ENCODE peak calls at places on chromosomes 16 and 17, in eight cellular contexts. Z is small intestine, L is cardiac fibroblast, A is tibial nerve, N is neural progenitor cell, X is psoas muscle, Y is AG10803, T is adrenal gland. H is an unnamed sample.
A peak's percentile ranks its signal among the peaks of the same experiment; 100 is the strongest.

GRCh38 chr17:44132275-44132821 is 8.9 kb upstream of the HDAC5 start:
- DNase-seq in T (peak; percentile 65), N (no peak), A (no peak), Z (no peak), X (no peak), Y (no peak), L (no peak), H (no peak)

GRCh38 chr17:81534157-81535006 is 6.2 kb downstream of the FSCN2 start:
- DNase-seq in X (no peak), Z (no peak), L (no peak), N (no peak), A (no peak), T (no peak), Y (no peak), H (no peak)

GRCh38 chr17:71484546-71484945 is 636.3 kb upstream of the SOX9 start:
- DNase-seq in T (no peak), Y (peak; percentile 69), N (no peak), L (no peak), X (no peak), Z (no peak), A (no peak), H (no peak)

GRCh38 chr16:84050316-84050715 is 7.7 kb upstream of the SLC38A8 start:
- DNase-seq in X (peak; percentile 21), A (no peak), L (no peak), Z (no peak), T (no peak), N (no peak), Y (no peak), H (no peak)

GRCh38 chr17:564526-564925 is 150.1 kb downstream of the VPS53 start:
- DNase-seq in Y (no peak), Z (no peak), L (no peak), A (no peak), X (no peak), T (no peak), N (no peak), H (no peak)

GRCh38 chr17:2192367-2193028 is 111.1 kb downstream of the SMG6 start:
- DNase-seq in L (peak; percentile 95), Y (peak; percentile 98), T (no peak), A (no peak), N (no peak), X (no peak), Z (peak; percentile 52), H (no peak)

GRCh38 chr16:49183911-49184310 is 97.7 kb downstream of the CBLN1 start:
- DNase-seq in Z (peak; percentile 24), N (peak; percentile 68), L (no peak), T (no peak), X (no peak), Y (no peak), A (no peak), H (no peak)

GRCh38 chr16:17134586-17134985 is 336.2 kb downstream of the XYLT1 start:
- DNase-seq in N (no peak), Y (no peak), T (no peak), L (no peak), X (no peak), A (no peak), Z (no peak), H (no peak)

GRCh38 chr16:81878529-81878928 is 99.4 kb downstream of the PLCG2 start:
- DNase-seq in Z (no peak), A (no peak), N (no peak), L (no peak), Y (no peak), T (no peak), X (no peak), H (no peak)

GRCh38 chr17:18987862-18988545 is 16.6 kb downstream of the FAM83G start:
- DNase-seq in L (no peak), X (no peak), Z (peak; percentile 79), A (no peak), N (no peak), Y (no peak), T (no peak), H (no peak)

GRCh38 chr16:13186813-13187212 is 285.4 kb downstream of the SHISA9 start:
- DNase-seq in Y (no peak), L (no peak), T (no peak), A (no peak), N (peak; percentile 49), X (no peak), Z (no peak), H (no peak)

GRCh38 chr17:58331815-58332719 is 3.5 kb upstream of the TSPOAP1 start:
- DNase-seq in Z (peak; percentile 74), A (peak; percentile 43), N (no peak), X (peak; percentile 84), L (no peak), Y (no peak), T (peak; percentile 64), H (peak; percentile 75)

GRCh38 chr16:70391881-70392481 is 45.3 kb downstream of the DDX19A start:
- DNase-seq in N (no peak), T (peak; percentile 89), A (peak; percentile 51), Z (no peak), Y (peak; percentile 85), L (peak; percentile 47), X (peak; percentile 94), H (no peak)

GRCh38 chr17:39705786-39706348 is 6.0 kb downstream of the ERBB2 start:
- DNase-seq in Y (no peak), X (no peak), T (no peak), A (no peak), Z (peak; percentile 93), L (no peak), N (no peak), H (no peak)

DNA sequence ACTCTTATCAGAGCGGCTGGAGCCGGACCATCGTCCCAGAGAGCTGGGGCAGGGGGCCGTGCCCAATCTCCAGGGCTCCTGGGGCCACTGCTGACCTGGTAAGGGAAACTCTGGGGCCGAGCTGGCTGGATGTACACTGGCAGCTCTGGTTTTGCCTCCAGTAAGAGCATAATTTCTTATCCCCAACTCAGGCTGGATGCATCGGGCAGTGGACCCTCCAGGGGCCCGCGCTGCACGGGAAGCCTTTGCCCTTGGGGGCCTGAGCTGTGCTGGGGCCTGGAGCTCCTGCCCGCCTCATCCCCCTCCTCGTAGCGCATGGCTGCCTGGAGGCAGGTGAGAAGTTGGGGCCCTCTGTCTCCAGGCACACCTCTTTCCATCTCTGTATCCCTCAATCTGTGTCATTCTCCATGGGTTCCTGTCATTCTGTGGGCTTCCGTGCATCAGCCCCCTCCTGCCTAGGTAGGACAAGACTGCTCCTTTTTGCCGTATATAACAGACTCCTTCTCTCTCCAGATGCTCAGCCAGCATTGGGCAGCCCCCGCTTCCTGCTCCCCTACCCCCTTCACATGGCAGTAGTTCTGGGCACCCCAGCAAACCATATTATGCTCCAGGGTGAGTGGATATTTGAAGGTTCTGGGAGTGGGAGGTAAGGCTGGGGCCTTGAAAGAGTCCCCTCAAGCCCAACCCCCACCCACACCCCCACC is 9.4 kb upstream of the TMEM88 start:
- DNase-seq in N (no peak), A (no peak), L (no peak), Z (no peak), X (no peak), T (peak; percentile 17), Y (no peak), H (no peak)
- H3K4me3 ChIP-seq in N (peak overlapping the region; percentile 76), A (no peak overlapping the region), L (peak overlapping the region; percentile 74), Z (peak overlapping the region; percentile 71), X (peak overlapping the region; percentile 81), T (no peak overlapping the region), Y (peak overlapping the region; percentile 81), H (peak overlapping the region; percentile 65)

DNA sequence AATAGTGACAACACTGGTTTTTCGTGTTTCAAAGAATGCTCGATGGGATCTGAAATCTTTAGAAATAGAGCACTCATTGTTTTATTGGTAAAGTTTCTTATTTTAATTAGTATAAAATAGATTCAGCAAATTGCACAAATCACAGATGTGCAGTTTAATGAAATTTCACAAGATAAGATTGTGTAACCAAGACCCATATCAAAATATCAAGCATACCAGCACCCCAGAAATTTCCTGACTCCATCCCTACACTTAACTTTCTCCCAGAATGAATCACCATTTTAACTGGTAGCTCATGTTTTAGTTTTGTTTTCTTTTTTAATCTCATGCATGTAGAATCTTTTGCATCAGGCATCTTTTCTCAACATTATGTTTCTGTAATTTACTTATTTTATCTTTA is 185.9 kb downstream of the KCNJ2 start:
- DNase-seq in Y (peak; percentile 17), L (no peak), A (no peak), X (no peak), T (no peak), N (no peak), Z (no peak), H (no peak)
- H3K4me3 ChIP-seq in Y (no peak overlapping the region), L (no peak overlapping the region), A (no peak overlapping the region), X (no peak overlapping the region), T (no peak overlapping the region), N (no peak overlapping the region), Z (no peak overlapping the region), H (no peak overlapping the region)

GRCh38 chr17:76270127-76270592 is 5.0 kb downstream of the UBALD2 start:
- DNase-seq in N (no peak), X (peak; percentile 66), Z (no peak), L (no peak), A (no peak), Y (no peak), T (no peak), H (no peak)

GRCh38 chr17:76271669-76272540 is 6.8 kb downstream of the UBALD2 start:
- DNase-seq in X (peak; percentile 74), A (no peak), Z (peak; percentile 59), Y (no peak), L (peak; percentile 22), T (no peak), N (no peak), H (peak; percentile 57)

GRCh38 chr17:76268991-76269981 is 4.1 kb downstream of the UBALD2 start:
- DNase-seq in A (no peak), L (no peak), X (peak; percentile 66), Y (no peak), N (no peak), Z (no peak), T (no peak), H (no peak)

GRCh38 chr17:76272541-76273434 is 7.6 kb downstream of the UBALD2 start:
- DNase-seq in L (no peak), A (no peak), X (no peak), N (no peak), Z (no peak), T (no peak), Y (no peak), H (peak; percentile 23)

GRCh38 chr17:76270770-76271668 is 5.9 kb downstream of the UBALD2 start:
- DNase-seq in Y (no peak), X (peak; percentile 65), Z (peak; percentile 77), T (no peak), A (no peak), N (no peak), L (no peak), H (no peak)
- H3K4me3 ChIP-seq in Y (no peak overlapping the region), X (peak overlapping the region; percentile 47), Z (peak overlapping the region; percentile 44), T (no peak overlapping the region), A (no peak overlapping the region), N (no peak overlapping the region), L (no peak overlapping the region), H (peak overlapping the region; percentile 48)

GRCh38 chr17:78884148-78884870 is 18.7 kb downstream of the CEP295NL start:
- DNase-seq in L (peak; percentile 29), Z (no peak), Y (no peak), A (no peak), X (no peak), T (no peak), N (peak; percentile 41), H (no peak)

GRCh38 chr17:78882546-78883089 is 20.4 kb downstream of the CEP295NL start:
- DNase-seq in Z (no peak), X (peak; percentile 70), A (no peak), L (no peak), T (no peak), N (no peak), Y (no peak), H (no peak)

GRCh38 chr17:78883090-78883532 is 19.9 kb downstream of the CEP295NL start:
- DNase-seq in N (no peak), A (peak; percentile 70), L (peak; percentile 81), Z (peak; percentile 85), Y (peak; percentile 95), X (peak; percentile 89), T (peak; percentile 89), H (no peak)

GRCh38 chr17:78884876-78885667 is 17.9 kb downstream of the CEP295NL start:
- DNase-seq in Z (no peak), X (no peak), A (no peak), N (no peak), Y (no peak), L (no peak), T (no peak), H (no peak)

GRCh38 chr17:78883533-78884131 is 19.4 kb downstream of the CEP295NL start:
- DNase-seq in A (peak; percentile 83), T (peak; percentile 80), Y (peak; percentile 97), X (peak; percentile 87), L (peak; percentile 99), N (peak; percentile 90), Z (no peak), H (no peak)
- H3K4me3 ChIP-seq in A (peak overlapping the region; percentile 24), T (no peak overlapping the region), Y (peak overlapping the region; percentile 55), X (peak overlapping the region; percentile 41), L (peak overlapping the region; percentile 39), N (peak overlapping the region; percentile 9), Z (no peak overlapping the region), H (no peak overlapping the region)